ENCODE peak calls at places on chromosomes 11 and 22, in five cellular contexts. M, F, L, I and H are unnamed samples.

GRCh38 chr11:78694152-78694551 is 119.5 kb upstream of the NARS2 start:
- DNase-seq in I (no peak), L (no peak), F (no peak), M (no peak), H (no peak)

GRCh38 chr11:72041364-72042058 is 38.8 kb downstream of the NUMA1 start:
- DNase-seq in I (peak; percentile 65), F (peak; percentile 80), M (peak; percentile 82), L (peak; percentile 64), H (peak; percentile 81)

GRCh38 chr11:80627364-80627763 is 1186.5 kb upstream of the TENM4 start:
- DNase-seq in M (no peak), F (no peak), I (no peak), L (no peak), H (no peak)

GRCh38 chr11:112321521-112322172 is 61.0 kb upstream of the PLET1 start:
- DNase-seq in L (no peak), F (no peak), M (peak; percentile 81), I (peak; percentile 67), H (peak; percentile 94)

GRCh38 chr22:29195118-29195963 is 10.4 kb upstream of the EMID1 start:
- DNase-seq in F (no peak), M (no peak), L (no peak), I (no peak), H (no peak)

GRCh38 chr22:38017272-38017920 is 33.0 kb upstream of the SOX10 start:
- DNase-seq in F (peak; percentile 84), L (peak; percentile 71), I (no peak), M (peak; percentile 74), H (peak; percentile 70)

GRCh38 chr11:129950319-129951034 is 52.2 kb downstream of the PRDM10 start:
- DNase-seq in I (no peak), L (peak; percentile 72), F (peak; percentile 50), M (no peak), H (peak; percentile 45)

GRCh38 chr11:697028-697491 is 1.4 kb downstream of the TMEM80 start:
- DNase-seq in I (no peak), F (no peak), L (no peak), M (no peak), H (no peak)

GRCh38 chr11:12474871-12475270 is 97.5 kb downstream of the PARVA start:
- DNase-seq in F (no peak), I (no peak), L (no peak), M (no peak), H (no peak)

GRCh38 chr11:5713695-5714094 is 22.6 kb upstream of the OR56B1 start:
- DNase-seq in I (no peak), M (no peak), L (no peak), F (no peak), H (no peak)

GRCh38 chr22:44887941-44888366 is 121.9 kb downstream of the PHF21B start:
- DNase-seq in I (no peak), L (no peak), M (no peak), F (no peak), H (no peak)

GRCh38 chr22:27238935-27239510 is 562.5 kb downstream of the MN1 start:
- DNase-seq in I (peak; percentile 91), L (peak; percentile 18), F (peak; percentile 87), M (no peak), H (no peak)

GRCh38 chr11:28963189-28963588 is 855.0 kb downstream of the METTL15 start:
- DNase-seq in I (no peak), M (no peak), F (no peak), L (no peak), H (no peak)

GRCh38 chr22:46613606-46613997 is 6.6 kb upstream of the GRAMD4 start:
- DNase-seq in M (no peak), F (no peak), I (no peak), L (no peak), H (no peak)

GRCh38 chr11:1119282-1120146 is 38.2 kb upstream of the MUC5AC start:
- DNase-seq in M (peak; percentile 37), L (no peak), F (no peak), I (no peak), H (no peak)

GRCh38 chr11:10542776-10543175 is 1.8 kb upstream of the RNF141 start:
- DNase-seq in I (no peak), L (no peak), F (no peak), M (no peak), H (no peak)

DNA sequence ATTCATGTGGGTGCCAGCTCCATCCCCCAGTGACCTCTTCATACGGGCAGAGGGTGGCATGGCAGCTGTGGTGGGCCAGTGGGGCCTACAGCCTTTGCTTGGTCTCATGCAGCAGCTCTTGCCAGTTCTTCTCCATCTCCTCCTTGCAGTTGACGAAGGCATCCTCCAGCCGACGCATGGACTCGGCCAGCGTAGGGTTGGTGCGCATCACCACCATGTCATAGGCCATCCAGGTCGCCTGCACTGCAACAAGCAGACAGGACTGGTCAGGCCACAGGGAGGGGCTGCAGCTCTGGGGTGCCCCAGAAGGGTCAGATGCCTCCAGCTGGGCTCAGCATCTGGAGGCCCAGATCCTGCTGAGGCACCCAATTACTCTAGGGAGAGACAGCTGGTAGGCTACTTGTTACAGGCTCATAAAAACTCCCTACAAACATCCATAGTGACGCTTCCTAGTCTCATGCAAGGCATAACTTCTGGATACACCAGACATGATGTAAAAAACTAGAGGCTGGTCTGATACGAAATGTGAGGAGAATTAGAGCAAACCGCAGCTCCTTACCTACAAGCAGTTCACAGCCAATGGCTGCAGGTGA is 5.6 kb downstream of the KLHDC7B start:
- DNase-seq in M (no peak), I (no peak), F (no peak), L (no peak), H (no peak)
- H3K4me1 ChIP-seq in M (peaks cover 33% of the 10 kb centered on the region), I (no peaks in the 10 kb centered on the region), F (no peaks in the 10 kb centered on the region), L (no peaks in the 10 kb centered on the region), H (no peaks in the 10 kb centered on the region)

DNA sequence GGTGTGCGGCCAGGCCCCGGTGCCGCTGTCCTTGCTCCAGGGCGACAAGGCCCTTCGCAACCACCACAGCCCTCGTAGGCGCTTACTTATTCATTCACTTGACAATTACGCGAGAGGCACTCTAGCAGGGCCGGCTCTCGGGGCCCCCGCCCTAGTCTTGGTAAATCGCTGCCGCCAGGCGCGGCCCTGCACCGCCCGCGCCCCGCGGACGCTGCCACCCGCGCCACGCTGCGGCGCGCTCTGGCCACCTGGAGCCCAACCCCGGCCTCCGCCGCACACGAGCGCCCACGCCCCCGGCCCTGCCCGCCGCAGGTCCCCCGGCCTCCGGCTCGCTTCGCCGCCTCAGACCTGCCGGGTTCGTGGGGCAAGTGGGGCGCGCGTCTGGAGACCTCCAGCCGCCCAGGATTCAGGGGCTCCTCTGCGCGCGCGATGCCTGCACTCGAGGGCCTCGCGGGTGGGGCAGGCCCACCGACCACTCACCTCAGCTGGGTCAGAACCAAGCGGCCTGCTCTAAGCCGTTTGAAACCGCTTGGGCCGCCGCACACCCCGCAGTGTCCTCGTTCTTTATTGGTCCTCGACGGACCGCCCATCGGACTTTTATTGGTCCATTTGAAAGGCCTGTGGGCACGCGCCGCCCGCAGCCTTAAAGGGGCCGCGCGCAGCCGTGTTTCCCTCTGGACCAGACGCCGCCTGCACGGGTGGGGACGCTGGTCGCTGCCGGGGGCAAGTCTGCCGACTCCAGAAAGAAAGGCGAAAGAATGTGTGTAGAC is at the start of gene CKAP5:
- DNase-seq in L (peak; percentile 90), I (peak; percentile 92), M (peak; percentile 92), F (peak; percentile 91), H (peak; percentile 89)
- TF ChIP-seq POLR2A in L (peak; percentile 65), I (peak; percentile 84), M (no peak), F (no peak), H (peak; percentile 61)

GRCh38 chr22:48490513-48491411 is 1336.9 kb downstream of the BRD1 start:
- DNase-seq in M (peak; percentile 23), L (no peak), F (no peak), I (peak; percentile 25), H (no peak)

GRCh38 chr22:48493733-48494132 is 1333.9 kb downstream of the BRD1 start:
- DNase-seq in M (no peak), L (no peak), F (no peak), I (no peak), H (no peak)

GRCh38 chr22:48489551-48490512 is 1337.8 kb downstream of the BRD1 start:
- DNase-seq in I (no peak), M (peak; percentile 23), L (no peak), F (peak; percentile 2), H (no peak)

GRCh38 chr22:48492371-48493320 is 1335.0 kb downstream of the BRD1 start:
- DNase-seq in F (no peak), M (peak; percentile 43), L (peak; percentile 75), I (peak; percentile 85), H (peak; percentile 63)

DNA sequence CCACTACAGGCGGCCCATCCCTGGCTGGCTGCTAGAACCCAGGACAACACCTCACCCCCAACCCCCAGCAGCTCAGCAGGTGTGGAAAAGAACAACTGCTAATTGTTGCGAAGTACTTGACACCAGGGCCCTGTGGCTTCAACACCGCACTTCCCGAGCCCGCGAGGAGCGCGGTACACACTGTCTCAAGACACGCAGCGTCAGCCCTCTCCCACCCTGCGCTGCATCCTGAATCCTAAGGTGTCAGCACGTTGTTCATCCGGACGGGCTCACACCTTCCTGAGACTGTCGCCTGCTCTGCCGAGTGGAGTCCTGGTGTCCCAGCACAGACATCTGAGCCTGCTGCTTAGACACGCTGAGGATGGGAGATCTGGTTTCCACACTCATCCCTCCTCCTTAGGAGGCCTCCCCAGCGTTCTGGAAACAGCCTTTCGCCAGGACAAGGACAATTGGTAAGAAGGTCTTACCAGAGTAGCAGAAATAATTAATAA is 1336.2 kb downstream of the BRD1 start:
- DNase-seq in M (no peak), I (peak; percentile 56), F (no peak), L (no peak), H (no peak)
- H3K4me3 ChIP-seq in M (no peak overlapping the region), I (peak overlapping the region; percentile 69), F (no peak overlapping the region), L (no peak overlapping the region), H (no peak overlapping the region)

GRCh38 chr11:67239795-67240574 is 26.3 kb upstream of the GRK2 start:
- DNase-seq in M (peak; percentile 96), I (peak; percentile 97), F (peak; percentile 98), L (peak; percentile 93), H (peak; percentile 99)
- H3K4me1 ChIP-seq in M (peaks cover 66% of the 10 kb centered on the region), I (peaks cover 28% of the 10 kb centered on the region), F (peaks cover 31% of the 10 kb centered on the region), L (no peaks in the 10 kb centered on the region), H (peaks cover 21% of the 10 kb centered on the region)

DNA sequence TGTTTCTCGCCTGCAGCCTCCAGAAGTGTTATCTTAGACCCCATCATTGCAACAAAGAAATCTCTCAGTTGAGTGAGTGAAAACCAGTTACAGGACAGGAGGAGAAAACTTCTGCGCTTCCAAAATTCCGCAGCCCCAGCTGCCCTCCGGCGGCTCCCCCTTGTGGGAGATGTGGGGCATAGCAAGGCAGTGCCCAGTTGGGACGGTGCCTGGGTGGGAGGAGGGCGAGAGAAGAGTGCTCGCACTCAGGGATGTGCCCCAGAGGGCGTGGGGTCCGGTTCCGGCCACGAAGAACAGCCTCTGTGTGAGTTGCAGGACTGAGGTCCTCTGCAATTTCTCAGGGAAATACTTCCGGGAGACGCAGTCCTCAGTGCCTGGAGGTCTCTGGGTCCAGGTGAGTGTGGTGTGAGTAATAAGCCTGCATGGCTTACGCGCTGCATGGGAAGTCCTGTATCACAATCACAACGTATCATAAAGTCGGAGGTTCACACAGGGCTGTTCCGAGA is 87.0 kb upstream of the BLID start:
- DNase-seq in F (peak; percentile 66), L (peak; percentile 77), I (peak; percentile 64), M (peak; percentile 66), H (peak; percentile 39)
- TF ChIP-seq POLR2A in F (no peak), L (no peak), I (no peak), M (no peak), H (no peak)